ENCODE peak calls at places on chromosomes 3 and 15, in four cellular contexts. A is endothelial cell of umbilical vein, M is breast epithelium, B is stomach. C is an unnamed sample.

GRCh38 chr3:146280859-146281258 is 30.0 kb upstream of the PLSCR4 start:
- DNase-seq in A (no peak), M (no peak), B (no peak), C (no peak)

GRCh38 chr3:107660316-107660976 is 137.7 kb downstream of the BBX start:
- DNase-seq in A (peak), M (no peak), B (no peak), C (no peak)

GRCh38 chr15:81166949-81167816 is 29.5 kb upstream of the IL16 start:
- DNase-seq in A (no peak), M (no peak), B (no peak), C (no peak)

GRCh38 chr3:170585937-170586310 is at the start of gene SLC7A14:
- DNase-seq in A (no peak), M (no peak), B (no peak), C (no peak)

GRCh38 chr3:37823189-37823588 is 38.5 kb upstream of the CTDSPL start:
- DNase-seq in A (no peak), M (no peak), B (no peak), C (no peak)

GRCh38 chr3:38349684-38350359 is 3.2 kb downstream of the XYLB start:
- DNase-seq in A (no peak), M (no peak), B (no peak), C (no peak)

GRCh38 chr15:72338617-72339321 is 18.8 kb upstream of the CELF6 start:
- DNase-seq in A (no peak), M (no peak), B (no peak), C (no peak)

GRCh38 chr3:87733671-87734367 is 325.0 kb downstream of the CGGBP1 start:
- DNase-seq in A (no peak), M (peak), B (no peak), C (no peak)

GRCh38 chr3:3635109-3635508 is 164.1 kb upstream of the LRRN1 start:
- DNase-seq in A (no peak), M (no peak), B (no peak), C (no peak)

GRCh38 chr3:172707967-172708366 is 2.9 kb downstream of the NCEH1 start:
- DNase-seq in A (peak), M (no peak), B (no peak), C (no peak)

GRCh38 chr3:53056442-53056841 is 10.6 kb upstream of the SFMBT1 start:
- DNase-seq in A (no peak), M (no peak), B (peak), C (no peak)

GRCh38 chr3:196399485-196399945 is 32.7 kb downstream of the UBXN7 start:
- DNase-seq in A (no peak), M (no peak), B (no peak), C (no peak)

GRCh38 chr15:70427531-70428120 is 329.9 kb upstream of the TLE3 start:
- DNase-seq in A (no peak), M (no peak), B (no peak), C (no peak)

GRCh38 chr3:54935869-54936268 is 8.0 kb upstream of the LRTM1 start:
- DNase-seq in A (no peak), M (no peak), B (no peak), C (no peak)

GRCh38 chr15:94844188-94844532 is 612.8 kb downstream of the MCTP2 start:
- DNase-seq in A (no peak), M (no peak), B (no peak), C (no peak)

GRCh38 chr15:94843060-94843459 is 611.7 kb downstream of the MCTP2 start:
- DNase-seq in A (no peak), M (no peak), B (no peak), C (no peak)

GRCh38 chr15:94844533-94845390 is 613.4 kb downstream of the MCTP2 start:
- DNase-seq in A (peak), M (no peak), B (peak), C (no peak)

GRCh38 chr15:94847325-94847724 is 616.0 kb downstream of the MCTP2 start:
- DNase-seq in A (no peak), M (no peak), B (no peak), C (no peak)

DNA sequence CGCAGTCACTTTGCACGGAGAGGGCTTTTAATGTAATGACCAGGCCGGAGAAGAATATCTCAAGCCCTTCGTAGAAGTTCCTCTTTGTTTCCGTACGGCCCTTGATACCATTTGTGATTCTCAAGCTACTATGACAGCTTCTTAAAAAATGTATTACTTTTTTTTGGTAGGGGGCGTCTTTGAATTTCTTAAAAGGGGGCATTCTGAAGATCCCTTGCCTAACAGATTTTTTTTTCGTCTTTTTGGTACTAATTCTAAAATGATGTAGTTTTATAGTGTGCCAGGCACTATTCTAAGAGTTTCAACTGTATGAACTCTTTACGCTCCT is 614.0 kb downstream of the MCTP2 start:
- DNase-seq in A (no peak), M (no peak), B (no peak), C (no peak)
- H3K4me3 ChIP-seq in A (no peak), M (peak), B (peak), C (peak)

DNA sequence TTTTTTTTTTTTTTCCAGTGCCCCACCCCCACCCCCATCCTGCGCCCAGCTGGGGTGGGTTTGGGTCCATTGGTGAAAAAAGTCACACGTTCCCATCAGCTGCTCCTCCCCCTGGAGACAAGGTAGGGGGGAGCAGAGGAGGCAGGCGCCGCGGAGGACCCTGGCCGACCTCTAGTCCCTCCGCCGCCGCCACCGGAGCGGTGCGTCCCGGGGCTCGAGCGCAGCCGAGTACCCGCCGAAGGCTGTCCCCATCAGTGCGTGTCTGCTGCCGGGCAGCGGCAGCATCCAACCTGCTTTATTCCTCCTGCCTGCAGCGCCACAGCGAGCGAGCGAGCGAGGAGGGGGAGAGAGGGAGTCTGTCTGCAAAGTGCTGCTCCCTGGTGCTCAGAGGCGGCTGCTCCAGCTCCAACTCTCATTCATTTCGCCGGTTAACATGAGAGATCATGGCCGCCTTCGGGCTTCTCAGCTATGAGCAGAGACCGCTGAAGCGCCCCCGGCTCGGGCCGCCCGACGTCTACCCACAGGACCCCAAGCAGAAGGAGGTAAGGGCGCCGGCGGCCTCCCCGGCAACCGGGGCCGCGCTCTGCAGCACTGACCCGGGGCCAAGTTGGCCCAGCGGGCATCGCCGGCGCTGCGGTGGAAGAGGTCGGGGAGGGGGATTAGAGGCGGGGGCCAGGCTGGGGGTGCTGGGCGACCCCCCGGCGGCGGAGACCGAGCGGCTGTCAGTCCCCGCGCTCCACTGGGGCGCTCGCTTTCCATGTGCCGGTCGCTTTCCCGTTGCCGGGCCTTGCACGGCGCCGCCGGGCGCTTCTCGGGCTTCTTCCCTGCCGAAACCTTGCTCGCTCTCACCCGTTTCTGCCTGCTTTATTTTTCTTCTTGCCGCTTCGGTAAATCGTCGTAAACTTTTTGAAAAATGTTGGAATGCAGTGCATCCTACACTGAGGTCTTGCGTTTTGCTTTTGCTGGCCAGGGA is 1.3 kb downstream of the MED12L start:
- DNase-seq in A (peak), M (peak), B (peak), C (no peak)
- TF ChIP-seq POLR2A in A (no peak), M (no peak), B (no peak), C (no peak)

GRCh38 chr3:123488641-123489347 is 39.9 kb upstream of the ADCY5 start:
- DNase-seq in A (no peak), M (no peak), B (no peak), C (no peak)

GRCh38 chr3:123486460-123486859 is 37.6 kb upstream of the ADCY5 start:
- DNase-seq in A (no peak), M (no peak), B (no peak), C (no peak)

GRCh38 chr3:123492188-123492587 is 43.3 kb upstream of the ADCY5 start:
- DNase-seq in A (no peak), M (no peak), B (no peak), C (no peak)

GRCh38 chr3:123485551-123485950 is 36.7 kb upstream of the ADCY5 start:
- DNase-seq in A (no peak), M (no peak), B (no peak), C (no peak)

GRCh38 chr3:123489400-123490004 is 40.6 kb upstream of the ADCY5 start:
- DNase-seq in A (peak), M (peak), B (peak), C (no peak)
- TF ChIP-seq POLR2AphosphoS5 in A (no peak), M (no peak), B (no peak), C (peak)

GRCh38 chr3:70803891-70804290 is 491.5 kb upstream of the MDFIC2 start:
- DNase-seq in A (no peak), M (no peak), B (no peak), C (no peak)

GRCh38 chr3:70806556-70806955 is 494.1 kb upstream of the MDFIC2 start:
- DNase-seq in A (no peak), M (no peak), B (no peak), C (no peak)

GRCh38 chr3:70803317-70803716 is 490.9 kb upstream of the MDFIC2 start:
- DNase-seq in A (no peak), M (no peak), B (no peak), C (no peak)

GRCh38 chr3:70808881-70809280 is 496.4 kb upstream of the MDFIC2 start:
- DNase-seq in A (no peak), M (no peak), B (no peak), C (no peak)

DNA sequence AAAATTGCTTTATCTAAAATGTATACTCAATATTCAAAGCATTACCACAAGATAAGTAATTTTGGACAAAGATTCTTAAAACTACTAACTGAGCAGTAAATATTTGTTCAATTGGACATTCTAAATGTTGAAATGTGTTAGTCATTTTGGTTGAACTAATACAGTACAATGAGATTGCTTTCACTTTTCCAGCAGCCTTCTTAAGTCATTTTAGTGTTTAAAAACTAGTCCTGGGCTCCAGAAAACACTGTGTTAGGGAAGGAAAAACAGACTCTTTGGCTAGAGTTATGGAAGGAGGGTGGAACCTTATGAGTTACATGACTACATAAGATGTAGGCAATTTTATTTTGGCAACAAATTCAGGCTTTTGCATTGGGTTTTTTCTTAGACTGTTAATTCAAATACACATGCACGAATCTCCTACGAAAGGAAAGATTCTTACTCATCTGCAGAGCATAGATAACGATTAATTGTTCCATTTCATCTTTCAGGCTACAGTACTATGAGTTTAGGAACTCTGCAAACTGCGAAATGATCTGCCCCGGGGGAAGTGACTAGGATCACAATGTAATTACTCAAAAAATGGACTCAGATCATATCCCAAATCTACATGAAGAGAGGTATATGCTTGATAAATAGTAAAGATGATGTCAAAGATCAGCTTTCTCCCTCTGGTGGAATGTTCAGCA is 492.8 kb upstream of the MDFIC2 start:
- DNase-seq in A (peak), M (no peak), B (no peak), C (no peak)
- H3K4me3 ChIP-seq in A (no peak), M (peak), B (no peak), C (no peak)